ENCODE peak calls at places on chromosomes 7 and 10, in nine cellular contexts. I is GOT3; Z is tibial artery; D is fibroblast of pulmonary artery; H is hypothalamus; Y is activated T-helper 2 cell treated with anti-CD3 and anti-CD28 coated beads, Interferon-gamma antibody, Interleukin-2, Interleukin-4, amounts not matched to agents 10 μg/mL and 5 μg/mL and 100 μg/mL, durations not matched to agents 14 hours and 24 hours and 36 hours; M is GM13977; V is T-helper 1 cell; O is bronchial epithelial cell. J is an unnamed sample.

GRCh38 chr10:25933653-25934608 is at the start of gene MYO3A:
- DNase-seq in I (no peak), Z (no peak), D (no peak), H (no peak), Y (no peak), M (peak), V (no peak), O (no peak), J (no peak)

GRCh38 chr10:132700168-132701098 is 85.5 kb downstream of the NKX6-2 start:
- DNase-seq in I (no peak), Z (peak), D (peak), H (no peak), Y (no peak), M (no peak), V (no peak), O (no peak), J (no peak)

GRCh38 chr10:71394926-71395562 is 1.7 kb upstream of the CDH23 start:
- DNase-seq in I (no peak), Z (no peak), D (no peak), H (no peak), Y (no peak), M (no peak), V (no peak), O (no peak), J (no peak)

GRCh38 chr10:22002531-22003110 is 909 bp downstream of the DNAJC1 start:
- DNase-seq in I (no peak), Z (no peak), D (peak), H (no peak), Y (no peak), M (peak), V (peak), O (peak), J (peak)

GRCh38 chr10:70912556-70912955 is 24.2 kb upstream of the PCBD1 start:
- DNase-seq in I (no peak), Z (no peak), D (no peak), H (no peak), Y (no peak), M (no peak), V (no peak), O (no peak), J (no peak)

GRCh38 chr7:12358694-12359093 is 45.0 kb downstream of the VWDE start:
- DNase-seq in I (no peak), Z (no peak), D (no peak), H (no peak), Y (no peak), M (no peak), V (no peak), O (peak), J (no peak)

GRCh38 chr10:69636626-69637550 is 6.8 kb downstream of the FAM241B start:
- DNase-seq in I (no peak), Z (no peak), D (peak), H (no peak), Y (no peak), M (no peak), V (no peak), O (peak), J (no peak)

GRCh38 chr7:137829337-137829992 is 17.3 kb downstream of the DGKI start:
- DNase-seq in I (no peak), Z (no peak), D (no peak), H (no peak), Y (no peak), M (no peak), V (no peak), O (no peak), J (no peak)

GRCh38 chr10:25113231-25114035 is 61.4 kb upstream of the GPR158 start:
- DNase-seq in I (peak), Z (peak), D (peak), H (peak), Y (peak), M (peak), V (no peak), O (peak), J (peak)

GRCh38 chr7:157980774-157981173 is 606.8 kb downstream of the PTPRN2 start:
- DNase-seq in I (no peak), Z (no peak), D (no peak), H (no peak), Y (no peak), M (no peak), V (no peak), O (no peak), J (no peak)

GRCh38 chr7:21352540-21353387 is 75.1 kb upstream of the SP4 start:
- DNase-seq in I (no peak), Z (no peak), D (no peak), H (no peak), Y (peak), M (peak), V (no peak), O (no peak), J (no peak)

GRCh38 chr10:7310076-7310475 is 100.8 kb downstream of the SFMBT2 start:
- DNase-seq in I (no peak), Z (no peak), D (no peak), H (no peak), Y (no peak), M (no peak), V (no peak), O (no peak), J (no peak)

GRCh38 chr10:63429280-63429679 is 36.5 kb downstream of the JMJD1C start:
- DNase-seq in I (no peak), Z (no peak), D (peak), H (no peak), Y (no peak), M (no peak), V (no peak), O (peak), J (no peak)

GRCh38 chr10:6151087-6151977 is 51.4 kb upstream of the PFKFB3 start:
- DNase-seq in I (no peak), Z (peak), D (peak), H (peak), Y (peak), M (peak), V (peak), O (peak), J (no peak)

GRCh38 chr7:84946549-84946948 is 240.3 kb downstream of the SEMA3D start:
- DNase-seq in I (no peak), Z (no peak), D (no peak), H (no peak), Y (no peak), M (no peak), V (no peak), O (no peak), J (no peak)

GRCh38 chr10:101774589-101775272 is 1.2 kb downstream of the FGF8 start:
- DNase-seq in I (no peak), Z (no peak), D (no peak), H (no peak), Y (no peak), M (no peak), V (no peak), O (no peak), J (no peak)

GRCh38 chr10:123999261-123999660 is 94.1 kb downstream of the CHST15 start:
- DNase-seq in I (no peak), Z (no peak), D (no peak), H (no peak), Y (no peak), M (no peak), V (no peak), O (no peak), J (no peak)

GRCh38 chr7:70739646-70740045 is 392.3 kb upstream of the GALNT17 start:
- DNase-seq in I (no peak), Z (no peak), D (no peak), H (no peak), Y (no peak), M (no peak), V (no peak), O (no peak), J (no peak)

GRCh38 chr10:125123363-125124113 is 36.8 kb downstream of the CTBP2 start:
- DNase-seq in I (no peak), Z (peak), D (peak), H (peak), Y (no peak), M (no peak), V (no peak), O (peak), J (no peak)

GRCh38 chr7:64686493-64687184 is 20.7 kb downstream of the ZNF107 start:
- DNase-seq in I (no peak), Z (no peak), D (no peak), H (no peak), Y (no peak), M (no peak), V (no peak), O (peak), J (no peak)

GRCh38 chr7:132687981-132688383 is 111.7 kb upstream of the PLXNA4 start:
- DNase-seq in I (no peak), Z (no peak), D (no peak), H (no peak), Y (no peak), M (no peak), V (no peak), O (no peak), J (no peak)

GRCh38 chr7:138030679-138031351 is 28.9 kb upstream of the CREB3L2 start:
- DNase-seq in I (no peak), Z (no peak), D (peak), H (no peak), Y (no peak), M (no peak), V (no peak), O (peak), J (no peak)

GRCh38 chr7:4661871-4662270 is 20.2 kb upstream of the FOXK1 start:
- DNase-seq in I (no peak), Z (no peak), D (peak), H (no peak), Y (no peak), M (no peak), V (no peak), O (no peak), J (no peak)

GRCh38 chr10:124943301-124944092 is 1.6 kb downstream of the ZRANB1 start:
- DNase-seq in I (no peak), Z (no peak), D (peak), H (no peak), Y (no peak), M (no peak), V (no peak), O (peak), J (no peak)

GRCh38 chr7:157806711-157807110 is 469.9 kb downstream of the DNAJB6 start:
- DNase-seq in I (no peak), Z (no peak), D (no peak), H (no peak), Y (no peak), M (no peak), V (no peak), O (no peak), J (no peak)

GRCh38 chr7:379456-380225 is 89.7 kb downstream of the FOXL3 start:
- DNase-seq in I (no peak), Z (peak), D (no peak), H (no peak), Y (no peak), M (peak), V (no peak), O (no peak), J (no peak)

GRCh38 chr7:115477193-115477651 is 553.3 kb downstream of the TFEC start:
- DNase-seq in I (no peak), Z (no peak), D (peak), H (no peak), Y (no peak), M (no peak), V (no peak), O (no peak), J (no peak)

GRCh38 chr10:62724465-62724864 is 80.1 kb upstream of the ADO start:
- DNase-seq in I (no peak), Z (no peak), D (no peak), H (no peak), Y (no peak), M (no peak), V (no peak), O (no peak), J (no peak)

GRCh38 chr7:25384820-25385560 is 156.7 kb upstream of the NPVF start:
- DNase-seq in I (no peak), Z (no peak), D (no peak), H (no peak), Y (no peak), M (no peak), V (no peak), O (no peak), J (no peak)

GRCh38 chr7:70354409-70355169 is 756.3 kb downstream of the AUTS2 start:
- DNase-seq in I (no peak), Z (no peak), D (no peak), H (no peak), Y (no peak), M (no peak), V (no peak), O (peak), J (no peak)

GRCh38 chr10:132408823-132409666 is 12.0 kb downstream of the PWWP2B start:
- DNase-seq in I (no peak), Z (no peak), D (no peak), H (no peak), Y (no peak), M (no peak), V (no peak), O (no peak), J (no peak)

GRCh38 chr7:70775570-70776156 is 356.3 kb upstream of the GALNT17 start:
- DNase-seq in I (no peak), Z (no peak), D (peak), H (no peak), Y (no peak), M (no peak), V (no peak), O (peak), J (no peak)

GRCh38 chr7:31933481-31933880 is 136.7 kb downstream of the PDE1C start:
- DNase-seq in I (no peak), Z (no peak), D (no peak), H (no peak), Y (no peak), M (no peak), V (no peak), O (no peak), J (no peak)

GRCh38 chr10:1633783-1634182 is 103.5 kb downstream of the ADARB2 start:
- DNase-seq in I (no peak), Z (no peak), D (no peak), H (no peak), Y (no peak), M (no peak), V (no peak), O (no peak), J (no peak)

GRCh38 chr7:111475419-111475748 is 86.9 kb downstream of the IMMP2L start:
- DNase-seq in I (no peak), Z (no peak), D (no peak), H (no peak), Y (no peak), M (no peak), V (no peak), O (no peak), J (no peak)

GRCh38 chr10:67259319-67259929 is 333.6 kb downstream of the LRRTM3 start:
- DNase-seq in I (no peak), Z (no peak), D (no peak), H (no peak), Y (no peak), M (no peak), V (no peak), O (no peak), J (no peak)

GRCh38 chr7:52959336-52959735 is 76.1 kb upstream of the POM121L12 start:
- DNase-seq in I (no peak), Z (no peak), D (peak), H (no peak), Y (no peak), M (no peak), V (no peak), O (peak), J (no peak)

GRCh38 chr7:8379264-8379663 is 54.1 kb upstream of the NXPH1 start:
- DNase-seq in I (no peak), Z (no peak), D (no peak), H (peak), Y (no peak), M (no peak), V (no peak), O (no peak), J (no peak)

J was measured in effector memory CD4-positive, alpha-beta T cell.